ENCODE peak calls at places on chromosome 2, in nine cellular contexts. I is activated T-cell treated with anti-CD3 and anti-CD28 coated beads, Interleukin-2, amount 50 U/mL, for 48 hours; G is NCI-H1417; O is amniotic stem cell; E is NCI-H1105; M is GM19239; D is HFFc6; A is right cardiac atrium; V is HTR-8/SVneo. S is an unnamed sample.

GRCh38 chr2:119338826-119339561 is 27.6 kb downstream of the C2orf76 start:
- DNase-seq in I (no peak), G (no peak), O (no peak), E (no peak), M (peak; percentile 54), D (no peak), A (peak; percentile 52), V (no peak), S (peak; percentile 84)

GRCh38 chr2:40004336-40004735 is 225.3 kb upstream of the THUMPD2 start:
- DNase-seq in I (no peak), G (no peak), O (no peak), E (no peak), M (no peak), D (peak; percentile 18), A (no peak), V (no peak), S (no peak)

GRCh38 chr2:127229555-127229954 is 9.5 kb upstream of the CYP27C1 start:
- DNase-seq in I (no peak), G (no peak), O (no peak), E (no peak), M (no peak), D (no peak), A (no peak), V (no peak), S (no peak)

GRCh38 chr2:134249755-134250154 is 4.1 kb upstream of the MGAT5 start:
- DNase-seq in I (no peak), G (no peak), O (no peak), E (no peak), M (no peak), D (no peak), A (no peak), V (no peak), S (no peak)

GRCh38 chr2:78994789-78995188 is 30.7 kb upstream of the REG3G start:
- DNase-seq in I (no peak), G (no peak), O (no peak), E (no peak), M (no peak), D (no peak), A (no peak), V (no peak), S (no peak)

GRCh38 chr2:60316381-60317028 is 236.9 kb downstream of the BCL11A start:
- DNase-seq in I (no peak), G (no peak), O (no peak), E (no peak), M (no peak), D (no peak), A (no peak), V (no peak), S (no peak)

GRCh38 chr2:215748446-215748845 is 264.9 kb downstream of the MREG start:
- DNase-seq in I (no peak), G (no peak), O (no peak), E (no peak), M (no peak), D (no peak), A (peak; percentile 75), V (no peak), S (no peak)

GRCh38 chr2:76610451-76610850 is 899.7 kb upstream of the GCFC2 start:
- DNase-seq in I (no peak), G (no peak), O (no peak), E (no peak), M (no peak), D (no peak), A (no peak), V (no peak), S (no peak)

GRCh38 chr2:232876071-232876977 is 6.3 kb downstream of the SNORC start:
- DNase-seq in I (peak; percentile 51), G (peak; percentile 17), O (no peak), E (peak; percentile 51), M (no peak), D (no peak), A (no peak), V (peak; percentile 40), S (no peak)

GRCh38 chr2:17933251-17933650 is 54.8 kb downstream of the KCNS3 start:
- DNase-seq in I (no peak), G (no peak), O (no peak), E (no peak), M (no peak), D (no peak), A (no peak), V (no peak), S (no peak)

GRCh38 chr2:74131901-74132300 is 15.8 kb downstream of the BOLA3 start:
- DNase-seq in I (no peak), G (no peak), O (no peak), E (no peak), M (no peak), D (no peak), A (no peak), V (no peak), S (no peak)

GRCh38 chr2:190515687-190516086 is 18.8 kb downstream of the NEMP2 start:
- DNase-seq in I (no peak), G (no peak), O (no peak), E (no peak), M (no peak), D (no peak), A (no peak), V (no peak), S (peak; percentile 66)

GRCh38 chr2:69625078-69625788 is 18.3 kb downstream of the AAK1 start:
- DNase-seq in I (no peak), G (no peak), O (no peak), E (no peak), M (no peak), D (no peak), A (no peak), V (no peak), S (no peak)

GRCh38 chr2:106282816-106283215 is 88.7 kb upstream of the UXS1 start:
- DNase-seq in I (no peak), G (no peak), O (no peak), E (no peak), M (no peak), D (no peak), A (no peak), V (no peak), S (no peak)

GRCh38 chr2:29295843-29296242 is 180.6 kb downstream of the CLIP4 start:
- DNase-seq in I (no peak), G (peak; percentile 76), O (peak; percentile 6), E (peak; percentile 27), M (no peak), D (peak; percentile 28), A (no peak), V (peak; percentile 36), S (peak; percentile 10)

GRCh38 chr2:115194623-115195022 is 752.2 kb downstream of the DPP10 start:
- DNase-seq in I (no peak), G (no peak), O (no peak), E (no peak), M (no peak), D (no peak), A (no peak), V (no peak), S (no peak)

GRCh38 chr2:139968588-139968987 is 1188.4 kb upstream of the NXPH2 start:
- DNase-seq in I (no peak), G (no peak), O (no peak), E (no peak), M (no peak), D (no peak), A (no peak), V (no peak), S (no peak)

GRCh38 chr2:1461507-1462390 is 48.5 kb downstream of the TPO start:
- DNase-seq in I (no peak), G (no peak), O (no peak), E (no peak), M (no peak), D (no peak), A (no peak), V (no peak), S (no peak)

GRCh38 chr2:112606567-112606966 is 22.2 kb downstream of the CHCHD5 start:
- DNase-seq in I (no peak), G (no peak), O (no peak), E (no peak), M (no peak), D (no peak), A (no peak), V (no peak), S (no peak)

GRCh38 chr2:70985283-70985688 is 6.9 kb downstream of the ANKRD53 start:
- DNase-seq in I (no peak), G (no peak), O (no peak), E (no peak), M (no peak), D (no peak), A (no peak), V (no peak), S (no peak)

GRCh38 chr2:216142540-216142939 is 33.4 kb downstream of the XRCC5 start:
- DNase-seq in I (no peak), G (no peak), O (no peak), E (no peak), M (peak; percentile 24), D (peak; percentile 65), A (no peak), V (no peak), S (peak; percentile 58)

GRCh38 chr2:223797811-223798721 is 39.3 kb downstream of the AP1S3 start:
- DNase-seq in I (no peak), G (peak; percentile 11), O (no peak), E (peak; percentile 7), M (peak; percentile 50), D (peak; percentile 38), A (no peak), V (peak; percentile 51), S (no peak)